ENCODE peak calls at places on chromosomes 12 and 14, in four cellular contexts. J, V, X and L are unnamed samples.

GRCh38 chr14:104302794-104303405 is 164.5 kb downstream of the KIF26A start:
- DNase-seq in J (no peak), X (no peak), V (no peak), L (no peak)

GRCh38 chr12:54564768-54565167 is 15.4 kb downstream of the PDE1B start:
- DNase-seq in X (no peak), J (no peak), V (no peak), L (no peak)

GRCh38 chr12:110355080-110355479 is 48.4 kb downstream of the ANAPC7 start:
- DNase-seq in V (no peak), J (peak), X (no peak), L (no peak)

GRCh38 chr14:91394105-91395081 is 23.2 kb downstream of the CCDC88C start:
- DNase-seq in J (no peak), X (no peak), V (no peak), L (no peak)

GRCh38 chr12:122457627-122458026 is 35.2 kb upstream of the CLIP1 start:
- DNase-seq in X (no peak), V (no peak), J (no peak), L (no peak)

GRCh38 chr12:120321382-120322202 is 6.0 kb downstream of the PLA2G1B start:
- DNase-seq in J (no peak), X (no peak), V (no peak), L (no peak)

GRCh38 chr12:80849367-80849766 is 88.4 kb downstream of the LIN7A start:
- DNase-seq in J (no peak), X (no peak), V (no peak), L (no peak)

GRCh38 chr12:124451637-124452243 is 115.7 kb downstream of the NCOR2 start:
- DNase-seq in X (no peak), J (no peak), V (no peak), L (no peak)